ENCODE peak calls at places on chromosomes 13 and 19, in six cellular contexts. One of them, this sample, is unnamed.

GRCh38 chr13:111058796-111059506 is 56.2 kb upstream of the ARHGEF7 start:
- DNase-seq in CD8-positive, alpha-beta T cell: no peak
- DNase-seq in HCT116: no peak
- DNase-seq in AG09309: no peak
- DNase-seq in SK-N-SH: no peak
- DNase-seq in WERI-Rb-1: no peak
- DNase-seq in this sample: no peak

GRCh38 chr13:26964278-26965057 is 203.9 kb upstream of the GPR12 start:
- DNase-seq in AG09309: no peak
- DNase-seq in SK-N-SH: no peak
- DNase-seq in WERI-Rb-1: no peak
- DNase-seq in CD8-positive, alpha-beta T cell: no peak
- DNase-seq in HCT116: no peak
- DNase-seq in this sample: peak; percentile 70

GRCh38 chr19:35353635-35354034 is 4.6 kb upstream of the FFAR3 start:
- DNase-seq in AG09309: no peak
- DNase-seq in SK-N-SH: no peak
- DNase-seq in CD8-positive, alpha-beta T cell: no peak
- DNase-seq in WERI-Rb-1: no peak
- DNase-seq in HCT116: no peak
- DNase-seq in this sample: no peak

GRCh38 chr19:38070573-38070972 is 153.4 kb downstream of the DPF1 start:
- DNase-seq in SK-N-SH: no peak
- DNase-seq in AG09309: peak; percentile 5
- DNase-seq in WERI-Rb-1: no peak
- DNase-seq in HCT116: no peak
- DNase-seq in CD8-positive, alpha-beta T cell: no peak
- DNase-seq in this sample: no peak

GRCh38 chr13:110064022-110064421 is 242.9 kb downstream of the COL4A1 start:
- DNase-seq in AG09309: no peak
- DNase-seq in SK-N-SH: no peak
- DNase-seq in CD8-positive, alpha-beta T cell: no peak
- DNase-seq in WERI-Rb-1: no peak
- DNase-seq in HCT116: no peak
- DNase-seq in this sample: no peak

GRCh38 chr13:79703772-79704171 is 222.8 kb downstream of the NDFIP2 start:
- DNase-seq in AG09309: no peak
- DNase-seq in WERI-Rb-1: no peak
- DNase-seq in CD8-positive, alpha-beta T cell: no peak
- DNase-seq in HCT116: no peak
- DNase-seq in SK-N-SH: no peak
- DNase-seq in this sample: no peak

GRCh38 chr13:44974056-44974798 is 15.0 kb downstream of the NUFIP1 start:
- DNase-seq in WERI-Rb-1: no peak
- DNase-seq in AG09309: no peak
- DNase-seq in HCT116: no peak
- DNase-seq in SK-N-SH: no peak
- DNase-seq in CD8-positive, alpha-beta T cell: no peak
- DNase-seq in this sample: no peak

GRCh38 chr13:95509521-95510315 is 42.8 kb upstream of the CLDN10 start:
- DNase-seq in HCT116: no peak
- DNase-seq in WERI-Rb-1: no peak
- DNase-seq in CD8-positive, alpha-beta T cell: no peak
- DNase-seq in SK-N-SH: no peak
- DNase-seq in AG09309: no peak
- DNase-seq in this sample: no peak

GRCh38 chr19:34171539-34171876 is 796 bp upstream of the LSM14A start:
- DNase-seq in WERI-Rb-1: no peak
- DNase-seq in SK-N-SH: no peak
- DNase-seq in AG09309: no peak
- DNase-seq in CD8-positive, alpha-beta T cell: no peak
- DNase-seq in HCT116: no peak
- DNase-seq in this sample: no peak
- H3K4me3 ChIP-seq in WERI-Rb-1: peak overlapping the region; percentile 52
- H3K4me3 ChIP-seq in SK-N-SH: peak overlapping the region; percentile 72
- H3K4me3 ChIP-seq in AG09309: peak overlapping the region; percentile 81
- H3K4me3 ChIP-seq in CD8-positive, alpha-beta T cell: peak overlapping the region; percentile 99
- H3K4me3 ChIP-seq in HCT116: peak overlapping the region; percentile 56
- H3K4me3 ChIP-seq in this sample: peak overlapping the region; percentile 69

GRCh38 chr19:43592800-43593350 is 3.1 kb downstream of the IRGQ start:
- DNase-seq in WERI-Rb-1: no peak
- DNase-seq in HCT116: no peak
- DNase-seq in CD8-positive, alpha-beta T cell: no peak
- DNase-seq in SK-N-SH: no peak
- DNase-seq in AG09309: no peak
- DNase-seq in this sample: no peak

GRCh38 chr19:43586346-43586745 is 9.6 kb downstream of the IRGQ start:
- DNase-seq in AG09309: no peak
- DNase-seq in SK-N-SH: peak; percentile 53
- DNase-seq in CD8-positive, alpha-beta T cell: no peak
- DNase-seq in HCT116: no peak
- DNase-seq in WERI-Rb-1: no peak
- DNase-seq in this sample: no peak

GRCh38 chr19:43591904-43592772 is 3.8 kb downstream of the IRGQ start:
- DNase-seq in AG09309: no peak
- DNase-seq in CD8-positive, alpha-beta T cell: no peak
- DNase-seq in WERI-Rb-1: no peak
- DNase-seq in SK-N-SH: no peak
- DNase-seq in HCT116: no peak
- DNase-seq in this sample: no peak

GRCh38 chr19:43589680-43590079 is 6.3 kb downstream of the IRGQ start:
- DNase-seq in HCT116: no peak
- DNase-seq in WERI-Rb-1: no peak
- DNase-seq in SK-N-SH: no peak
- DNase-seq in CD8-positive, alpha-beta T cell: no peak
- DNase-seq in AG09309: no peak
- DNase-seq in this sample: no peak

GRCh38 chr19:43589277-43589676 is 6.7 kb downstream of the IRGQ start:
- DNase-seq in WERI-Rb-1: no peak
- DNase-seq in AG09309: no peak
- DNase-seq in SK-N-SH: no peak
- DNase-seq in CD8-positive, alpha-beta T cell: no peak
- DNase-seq in HCT116: no peak
- DNase-seq in this sample: no peak
- TF ChIP-seq CTCF in WERI-Rb-1: no peak
- TF ChIP-seq CTCF in AG09309: no peak
- TF ChIP-seq CTCF in SK-N-SH: no peak
- TF ChIP-seq CTCF in CD8-positive, alpha-beta T cell: no peak
- TF ChIP-seq CTCF in HCT116: no peak
- TF ChIP-seq CTCF in this sample: no peak

DNA sequence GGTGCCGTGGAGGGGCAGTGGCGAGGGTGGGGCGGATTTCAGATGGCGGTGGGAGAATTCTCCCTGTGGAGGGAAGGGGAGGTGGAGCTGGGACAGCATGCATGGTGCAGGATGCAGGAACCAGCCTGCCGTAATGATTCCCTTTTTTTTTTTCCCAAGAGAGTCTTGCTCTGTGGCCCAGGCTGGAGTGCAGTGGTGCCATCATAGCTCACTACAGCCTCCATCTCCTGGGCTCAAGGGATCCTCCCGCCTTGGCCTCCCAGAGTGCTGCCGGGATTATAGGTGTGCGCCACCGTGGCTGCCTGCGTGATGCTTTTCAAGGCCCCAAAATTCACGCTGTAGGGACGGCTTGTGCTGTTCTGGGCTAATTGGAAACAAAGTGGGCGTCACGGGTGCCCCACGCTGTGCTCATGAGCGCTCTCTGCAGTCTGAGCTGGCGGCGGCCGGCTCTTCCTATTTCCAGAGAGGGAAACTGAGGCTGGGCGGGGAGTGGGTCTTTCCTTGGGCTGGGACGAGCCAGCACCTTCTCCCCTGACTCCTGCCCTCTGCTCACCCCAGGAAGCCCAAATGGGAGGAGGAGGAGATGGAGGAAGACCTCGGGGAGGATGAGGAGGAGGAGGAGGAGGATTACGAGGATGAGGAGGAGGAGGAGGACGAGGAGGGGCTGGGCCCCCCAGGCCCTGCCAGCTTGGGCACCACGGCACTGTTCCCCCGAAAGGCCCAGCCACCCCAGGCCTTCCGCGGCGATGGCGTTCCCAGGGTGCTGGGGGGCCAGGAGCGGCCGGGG is 6.2 kb downstream of the ARID3A start:
- DNase-seq in WERI-Rb-1: no peak
- DNase-seq in AG09309: no peak
- DNase-seq in CD8-positive, alpha-beta T cell: no peak
- DNase-seq in SK-N-SH: no peak
- DNase-seq in HCT116: no peak
- DNase-seq in this sample: no peak
- H3K4me3 ChIP-seq in WERI-Rb-1: no peak overlapping the region
- H3K4me3 ChIP-seq in AG09309: no peak overlapping the region
- H3K4me3 ChIP-seq in CD8-positive, alpha-beta T cell: no peak overlapping the region
- H3K4me3 ChIP-seq in SK-N-SH: no peak overlapping the region
- H3K4me3 ChIP-seq in HCT116: no peak overlapping the region
- H3K4me3 ChIP-seq in this sample: no peak overlapping the region

GRCh38 chr19:11203194-11204075 is 6.1 kb upstream of the KANK2 start:
- DNase-seq in WERI-Rb-1: peak; percentile 64
- DNase-seq in SK-N-SH: peak; percentile 93
- DNase-seq in AG09309: peak; percentile 67
- DNase-seq in HCT116: no peak
- DNase-seq in CD8-positive, alpha-beta T cell: no peak
- DNase-seq in this sample: peak; percentile 85
- TF ChIP-seq CTCF in WERI-Rb-1: peak; percentile 91
- TF ChIP-seq CTCF in SK-N-SH: peak; percentile 79
- TF ChIP-seq CTCF in AG09309: peak; percentile 97
- TF ChIP-seq CTCF in HCT116: peak; percentile 69
- TF ChIP-seq CTCF in CD8-positive, alpha-beta T cell: no peak
- TF ChIP-seq CTCF in this sample: peak; percentile 84

GRCh38 chr19:8148088-8148409 is 1.3 kb downstream of the FBN3 start:
- DNase-seq in AG09309: no peak
- DNase-seq in WERI-Rb-1: no peak
- DNase-seq in CD8-positive, alpha-beta T cell: no peak
- DNase-seq in HCT116: no peak
- DNase-seq in SK-N-SH: no peak
- DNase-seq in this sample: no peak
- H3K4me3 ChIP-seq in AG09309: no peak overlapping the region
- H3K4me3 ChIP-seq in WERI-Rb-1: no peak overlapping the region
- H3K4me3 ChIP-seq in CD8-positive, alpha-beta T cell: no peak overlapping the region
- H3K4me3 ChIP-seq in HCT116: no peak overlapping the region
- H3K4me3 ChIP-seq in SK-N-SH: no peak overlapping the region
- H3K4me3 ChIP-seq in this sample: no peak overlapping the region

DNA sequence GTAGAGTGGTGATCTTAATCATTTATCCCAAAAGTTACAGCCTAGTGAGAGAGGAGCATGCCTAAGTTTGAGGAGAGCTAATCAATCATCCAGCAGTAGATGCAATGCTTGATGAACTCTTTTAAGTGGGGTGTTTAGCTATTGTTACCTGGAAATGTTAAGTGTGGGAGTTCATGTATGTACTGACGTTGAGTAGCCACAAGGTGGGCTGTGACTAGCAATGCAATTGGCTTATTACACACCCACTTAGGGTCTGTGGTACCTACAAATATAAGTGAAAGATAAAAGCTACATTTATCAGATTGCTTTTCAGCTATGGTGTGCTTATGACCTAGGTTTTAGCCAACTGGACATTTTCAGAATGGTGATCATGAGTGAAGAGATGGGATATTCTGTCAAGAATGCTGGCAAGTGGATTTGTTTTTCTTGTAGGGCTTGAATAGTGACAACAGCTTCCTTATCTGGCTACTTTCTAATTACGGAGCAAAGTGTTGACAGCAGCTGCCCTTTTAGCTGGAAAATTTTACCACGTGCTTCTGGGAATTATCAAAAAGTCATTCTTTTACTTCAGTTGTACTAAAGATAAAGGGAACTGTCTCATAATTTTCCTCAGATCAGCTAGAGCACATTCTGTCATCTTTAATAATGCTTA is 170.6 kb downstream of the POSTN start:
- DNase-seq in AG09309: no peak
- DNase-seq in HCT116: no peak
- DNase-seq in WERI-Rb-1: no peak
- DNase-seq in CD8-positive, alpha-beta T cell: no peak
- DNase-seq in SK-N-SH: no peak
- DNase-seq in this sample: no peak
- TF ChIP-seq CTCF in AG09309: no peak
- TF ChIP-seq CTCF in HCT116: no peak
- TF ChIP-seq CTCF in WERI-Rb-1: no peak
- TF ChIP-seq CTCF in CD8-positive, alpha-beta T cell: no peak
- TF ChIP-seq CTCF in SK-N-SH: peak; percentile 28
- TF ChIP-seq CTCF in this sample: peak; percentile 16

DNA sequence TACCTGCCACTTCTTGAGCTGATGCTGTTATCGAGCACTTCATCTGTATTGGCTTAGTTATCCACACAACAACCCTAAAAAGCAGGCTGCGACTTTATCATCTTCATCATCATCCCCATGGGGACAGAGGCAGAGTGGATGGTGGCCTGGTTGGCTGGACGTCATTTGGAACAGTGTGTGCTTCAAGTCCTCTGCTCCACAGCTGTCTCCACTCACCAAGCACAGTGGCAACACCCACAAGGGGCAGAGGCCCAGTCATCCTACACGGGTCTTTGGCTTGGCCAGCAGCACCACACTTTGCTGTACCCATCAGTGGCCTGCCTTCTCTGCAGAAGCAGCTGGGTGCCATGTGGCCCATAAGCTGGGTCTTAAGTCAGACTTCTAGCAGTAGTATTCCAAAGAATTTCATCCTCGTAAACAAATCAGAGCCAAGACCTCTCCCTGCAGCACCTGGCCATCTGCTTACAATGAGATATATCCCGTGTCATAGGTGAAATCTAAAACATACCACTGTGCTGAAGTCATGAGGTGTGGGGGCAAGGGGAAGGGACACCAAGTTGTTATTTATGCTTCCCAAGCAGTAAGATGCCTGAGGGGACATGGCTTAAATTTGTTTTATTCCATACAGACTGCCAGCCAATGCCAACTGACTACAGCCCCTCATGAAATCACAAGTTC is 47.9 kb upstream of the EPHX3 start:
- DNase-seq in HCT116: no peak
- DNase-seq in WERI-Rb-1: peak; percentile 69
- DNase-seq in AG09309: no peak
- DNase-seq in CD8-positive, alpha-beta T cell: no peak
- DNase-seq in SK-N-SH: no peak
- DNase-seq in this sample: peak; percentile 62
- H3K4me3 ChIP-seq in HCT116: no peak overlapping the region
- H3K4me3 ChIP-seq in WERI-Rb-1: peak overlapping the region; percentile 22
- H3K4me3 ChIP-seq in AG09309: no peak overlapping the region
- H3K4me3 ChIP-seq in CD8-positive, alpha-beta T cell: no peak overlapping the region
- H3K4me3 ChIP-seq in SK-N-SH: no peak overlapping the region
- H3K4me3 ChIP-seq in this sample: peak overlapping the region; percentile 1

GRCh38 chr19:1313695-1314613 is 28.3 kb downstream of the EFNA2 start:
- DNase-seq in AG09309: no peak
- DNase-seq in HCT116: no peak
- DNase-seq in WERI-Rb-1: peak; percentile 29
- DNase-seq in SK-N-SH: no peak
- DNase-seq in CD8-positive, alpha-beta T cell: no peak
- DNase-seq in this sample: peak; percentile 21

GRCh38 chr19:1317274-1317673 is 31.6 kb downstream of the EFNA2 start:
- DNase-seq in HCT116: no peak
- DNase-seq in WERI-Rb-1: no peak
- DNase-seq in SK-N-SH: no peak
- DNase-seq in AG09309: no peak
- DNase-seq in CD8-positive, alpha-beta T cell: no peak
- DNase-seq in this sample: no peak

GRCh38 chr19:1316466-1316865 is 30.8 kb downstream of the EFNA2 start:
- DNase-seq in AG09309: no peak
- DNase-seq in WERI-Rb-1: no peak
- DNase-seq in CD8-positive, alpha-beta T cell: no peak
- DNase-seq in SK-N-SH: no peak
- DNase-seq in HCT116: no peak
- DNase-seq in this sample: no peak

GRCh38 chr19:1312732-1313694 is 27.3 kb downstream of the EFNA2 start:
- DNase-seq in HCT116: peak; percentile 23
- DNase-seq in SK-N-SH: no peak
- DNase-seq in WERI-Rb-1: no peak
- DNase-seq in AG09309: no peak
- DNase-seq in CD8-positive, alpha-beta T cell: no peak
- DNase-seq in this sample: peak; percentile 56

GRCh38 chr19:1315470-1316166 is 29.9 kb downstream of the EFNA2 start:
- DNase-seq in AG09309: no peak
- DNase-seq in HCT116: peak; percentile 18
- DNase-seq in CD8-positive, alpha-beta T cell: peak; percentile 37
- DNase-seq in SK-N-SH: peak; percentile 95
- DNase-seq in WERI-Rb-1: peak; percentile 75
- DNase-seq in this sample: peak; percentile 78
- TF ChIP-seq CTCF in AG09309: peak; percentile 51
- TF ChIP-seq CTCF in HCT116: peak; percentile 62
- TF ChIP-seq CTCF in CD8-positive, alpha-beta T cell: no peak
- TF ChIP-seq CTCF in SK-N-SH: peak; percentile 64
- TF ChIP-seq CTCF in WERI-Rb-1: peak; percentile 73
- TF ChIP-seq CTCF in this sample: peak; percentile 58

This sample was measured in BE2C.